ENCODE peak calls at places on chromosomes 4 and X, in seven cellular contexts. One of them, this sample, is unnamed.
A peak's percentile ranks its signal among the peaks of the same experiment; 100 is the strongest.

GRCh38 chr4:12897954-12898353 is 586.2 kb downstream of the RAB28 start:
- DNase-seq in left ventricle myocardium inferior: no peak
- DNase-seq in astrocyte: no peak
- DNase-seq in body of pancreas: no peak
- DNase-seq in A549: no peak
- DNase-seq in astrocyte of the cerebellum: no peak
- DNase-seq in cardiac muscle cell: no peak
- DNase-seq in this sample: no peak

GRCh38 chr4:25859429-25860148 is 3.2 kb downstream of the SEL1L3 start:
- DNase-seq in left ventricle myocardium inferior: no peak
- DNase-seq in astrocyte: peak; percentile 46
- DNase-seq in body of pancreas: no peak
- DNase-seq in A549: no peak
- DNase-seq in astrocyte of the cerebellum: no peak
- DNase-seq in cardiac muscle cell: no peak
- DNase-seq in this sample: no peak

GRCh38 chrX:96909291-96909690 is 25.6 kb downstream of the RPA4 start:
- DNase-seq in left ventricle myocardium inferior: no peak
- DNase-seq in astrocyte: peak; percentile 57
- DNase-seq in body of pancreas: no peak
- DNase-seq in A549: no peak
- DNase-seq in astrocyte of the cerebellum: no peak
- DNase-seq in cardiac muscle cell: no peak
- DNase-seq in this sample: no peak

GRCh38 chr4:36771411-36772153 is 473.0 kb upstream of the NWD2 start:
- DNase-seq in left ventricle myocardium inferior: no peak
- DNase-seq in astrocyte: no peak
- DNase-seq in body of pancreas: no peak
- DNase-seq in A549: no peak
- DNase-seq in astrocyte of the cerebellum: no peak
- DNase-seq in cardiac muscle cell: no peak
- DNase-seq in this sample: no peak

GRCh38 chrX:110407910-110408545 is 49.4 kb downstream of the RTL9 start:
- DNase-seq in left ventricle myocardium inferior: no peak
- DNase-seq in astrocyte: no peak
- DNase-seq in body of pancreas: peak; percentile 66
- DNase-seq in A549: peak; percentile 54
- DNase-seq in astrocyte of the cerebellum: no peak
- DNase-seq in cardiac muscle cell: peak; percentile 84
- DNase-seq in this sample: peak; percentile 54

GRCh38 chr4:147773261-147774184 is 41.6 kb downstream of the ARHGAP10 start:
- DNase-seq in left ventricle myocardium inferior: no peak
- DNase-seq in astrocyte: peak; percentile 68
- DNase-seq in body of pancreas: no peak
- DNase-seq in A549: no peak
- DNase-seq in astrocyte of the cerebellum: no peak
- DNase-seq in cardiac muscle cell: no peak
- DNase-seq in this sample: peak; percentile 35

GRCh38 chrX:26918633-26919032 is 544.5 kb downstream of the PPP4R3C start:
- DNase-seq in left ventricle myocardium inferior: no peak
- DNase-seq in astrocyte: no peak
- DNase-seq in body of pancreas: no peak
- DNase-seq in A549: no peak
- DNase-seq in astrocyte of the cerebellum: no peak
- DNase-seq in cardiac muscle cell: peak; percentile 16
- DNase-seq in this sample: no peak

GRCh38 chr4:100299019-100299418 is 108.8 kb upstream of the DDIT4L start:
- DNase-seq in left ventricle myocardium inferior: no peak
- DNase-seq in astrocyte: peak; percentile 94
- DNase-seq in body of pancreas: no peak
- DNase-seq in A549: no peak
- DNase-seq in astrocyte of the cerebellum: peak; percentile 81
- DNase-seq in cardiac muscle cell: no peak
- DNase-seq in this sample: no peak

GRCh38 chr4:124111922-124112321 is 600.6 kb downstream of the ANKRD50 start:
- DNase-seq in left ventricle myocardium inferior: no peak
- DNase-seq in astrocyte: peak; percentile 76
- DNase-seq in body of pancreas: no peak
- DNase-seq in A549: peak; percentile 3
- DNase-seq in astrocyte of the cerebellum: peak; percentile 86
- DNase-seq in cardiac muscle cell: peak; percentile 79
- DNase-seq in this sample: no peak

GRCh38 chr4:163556169-163556568 is 61.7 kb downstream of the TMA16 start:
- DNase-seq in left ventricle myocardium inferior: no peak
- DNase-seq in astrocyte: no peak
- DNase-seq in body of pancreas: no peak
- DNase-seq in A549: no peak
- DNase-seq in astrocyte of the cerebellum: no peak
- DNase-seq in cardiac muscle cell: peak; percentile 7
- DNase-seq in this sample: no peak

GRCh38 chrX:100874240-100874798 is at the start of gene NOX1:
- DNase-seq in left ventricle myocardium inferior: no peak
- DNase-seq in astrocyte: no peak
- DNase-seq in body of pancreas: no peak
- DNase-seq in A549: no peak
- DNase-seq in astrocyte of the cerebellum: no peak
- DNase-seq in cardiac muscle cell: no peak
- DNase-seq in this sample: no peak

GRCh38 chrX:130109429-130110378 is 593 bp downstream of the ELF4 start:
- DNase-seq in left ventricle myocardium inferior: no peak
- DNase-seq in astrocyte: no peak
- DNase-seq in body of pancreas: no peak
- DNase-seq in A549: no peak
- DNase-seq in astrocyte of the cerebellum: no peak
- DNase-seq in cardiac muscle cell: no peak
- DNase-seq in this sample: no peak

GRCh38 chr4:164212134-164212533 is 541.8 kb upstream of the SMIM31 start:
- DNase-seq in left ventricle myocardium inferior: no peak
- DNase-seq in astrocyte: peak; percentile 65
- DNase-seq in body of pancreas: no peak
- DNase-seq in A549: no peak
- DNase-seq in astrocyte of the cerebellum: no peak
- DNase-seq in cardiac muscle cell: no peak
- DNase-seq in this sample: no peak

GRCh38 chr4:110195561-110196205 is 2.7 kb downstream of the ELOVL6 start:
- DNase-seq in left ventricle myocardium inferior: no peak
- DNase-seq in astrocyte: no peak
- DNase-seq in body of pancreas: no peak
- DNase-seq in A549: peak; percentile 7
- DNase-seq in astrocyte of the cerebellum: no peak
- DNase-seq in cardiac muscle cell: no peak
- DNase-seq in this sample: no peak

GRCh38 chrX:151167791-151168345 is 8.5 kb upstream of the GPR50 start:
- DNase-seq in left ventricle myocardium inferior: no peak
- DNase-seq in astrocyte: no peak
- DNase-seq in body of pancreas: no peak
- DNase-seq in A549: no peak
- DNase-seq in astrocyte of the cerebellum: no peak
- DNase-seq in cardiac muscle cell: no peak
- DNase-seq in this sample: no peak

GRCh38 chr4:151315212-151315886 is 10.1 kb downstream of the SH3D19 start:
- DNase-seq in left ventricle myocardium inferior: no peak
- DNase-seq in astrocyte: peak; percentile 65
- DNase-seq in body of pancreas: no peak
- DNase-seq in A549: no peak
- DNase-seq in astrocyte of the cerebellum: no peak
- DNase-seq in cardiac muscle cell: no peak
- DNase-seq in this sample: peak; percentile 83

GRCh38 chr4:17204908-17205307 is 306.5 kb upstream of the LDB2 start:
- DNase-seq in left ventricle myocardium inferior: no peak
- DNase-seq in astrocyte: no peak
- DNase-seq in body of pancreas: no peak
- DNase-seq in A549: no peak
- DNase-seq in astrocyte of the cerebellum: no peak
- DNase-seq in cardiac muscle cell: no peak
- DNase-seq in this sample: no peak

GRCh38 chr4:143626134-143626859 is 74.2 kb downstream of the FREM3 start:
- DNase-seq in left ventricle myocardium inferior: peak; percentile 68
- DNase-seq in astrocyte: peak; percentile 38
- DNase-seq in body of pancreas: peak; percentile 40
- DNase-seq in A549: no peak
- DNase-seq in astrocyte of the cerebellum: peak; percentile 16
- DNase-seq in cardiac muscle cell: no peak
- DNase-seq in this sample: no peak

GRCh38 chr4:24910504-24910903 is 2.3 kb downstream of the CCDC149 start:
- DNase-seq in left ventricle myocardium inferior: no peak
- DNase-seq in astrocyte: peak; percentile 87
- DNase-seq in body of pancreas: no peak
- DNase-seq in A549: no peak
- DNase-seq in astrocyte of the cerebellum: no peak
- DNase-seq in cardiac muscle cell: no peak
- DNase-seq in this sample: no peak

GRCh38 chrX:85698921-85699320 is 319.5 kb upstream of the POF1B start:
- DNase-seq in left ventricle myocardium inferior: no peak
- DNase-seq in astrocyte: no peak
- DNase-seq in body of pancreas: no peak
- DNase-seq in A549: no peak
- DNase-seq in astrocyte of the cerebellum: no peak
- DNase-seq in cardiac muscle cell: no peak
- DNase-seq in this sample: no peak

GRCh38 chrX:72554448-72555140 is 18.0 kb downstream of the HDAC8 start:
- DNase-seq in left ventricle myocardium inferior: no peak
- DNase-seq in astrocyte: no peak
- DNase-seq in body of pancreas: no peak
- DNase-seq in A549: peak; percentile 12
- DNase-seq in astrocyte of the cerebellum: no peak
- DNase-seq in cardiac muscle cell: peak; percentile 27
- DNase-seq in this sample: peak; percentile 76

GRCh38 chr4:83125738-83126141 is 11.2 kb upstream of the PLAC8 start:
- DNase-seq in left ventricle myocardium inferior: no peak
- DNase-seq in astrocyte: no peak
- DNase-seq in body of pancreas: no peak
- DNase-seq in A549: no peak
- DNase-seq in astrocyte of the cerebellum: no peak
- DNase-seq in cardiac muscle cell: no peak
- DNase-seq in this sample: no peak

GRCh38 chr4:116358633-116359222 is 726.6 kb downstream of the TRAM1L1 start:
- DNase-seq in left ventricle myocardium inferior: no peak
- DNase-seq in astrocyte: peak; percentile 31
- DNase-seq in body of pancreas: peak; percentile 86
- DNase-seq in A549: peak; percentile 7
- DNase-seq in astrocyte of the cerebellum: peak; percentile 46
- DNase-seq in cardiac muscle cell: peak; percentile 65
- DNase-seq in this sample: peak; percentile 42

GRCh38 chr4:116361782-116362181 is 723.6 kb downstream of the TRAM1L1 start:
- DNase-seq in left ventricle myocardium inferior: no peak
- DNase-seq in astrocyte: peak; percentile 1
- DNase-seq in body of pancreas: peak; percentile 44
- DNase-seq in A549: no peak
- DNase-seq in astrocyte of the cerebellum: no peak
- DNase-seq in cardiac muscle cell: no peak
- DNase-seq in this sample: no peak

GRCh38 chr4:116362603-116363002 is 722.8 kb downstream of the TRAM1L1 start:
- DNase-seq in left ventricle myocardium inferior: no peak
- DNase-seq in astrocyte: no peak
- DNase-seq in body of pancreas: no peak
- DNase-seq in A549: no peak
- DNase-seq in astrocyte of the cerebellum: no peak
- DNase-seq in cardiac muscle cell: no peak
- DNase-seq in this sample: no peak

GRCh38 chr4:116357758-116358157 is 727.6 kb downstream of the TRAM1L1 start:
- DNase-seq in left ventricle myocardium inferior: no peak
- DNase-seq in astrocyte: peak; percentile 7
- DNase-seq in body of pancreas: peak; percentile 79
- DNase-seq in A549: no peak
- DNase-seq in astrocyte of the cerebellum: no peak
- DNase-seq in cardiac muscle cell: no peak
- DNase-seq in this sample: peak; percentile 40
- TF ChIP-seq CTCF in left ventricle myocardium inferior: no peak
- TF ChIP-seq CTCF in astrocyte: no peak
- TF ChIP-seq CTCF in body of pancreas: no peak
- TF ChIP-seq CTCF in A549: no peak
- TF ChIP-seq CTCF in astrocyte of the cerebellum: no peak
- TF ChIP-seq CTCF in cardiac muscle cell: no peak
- TF ChIP-seq CTCF in this sample: no peak

DNA sequence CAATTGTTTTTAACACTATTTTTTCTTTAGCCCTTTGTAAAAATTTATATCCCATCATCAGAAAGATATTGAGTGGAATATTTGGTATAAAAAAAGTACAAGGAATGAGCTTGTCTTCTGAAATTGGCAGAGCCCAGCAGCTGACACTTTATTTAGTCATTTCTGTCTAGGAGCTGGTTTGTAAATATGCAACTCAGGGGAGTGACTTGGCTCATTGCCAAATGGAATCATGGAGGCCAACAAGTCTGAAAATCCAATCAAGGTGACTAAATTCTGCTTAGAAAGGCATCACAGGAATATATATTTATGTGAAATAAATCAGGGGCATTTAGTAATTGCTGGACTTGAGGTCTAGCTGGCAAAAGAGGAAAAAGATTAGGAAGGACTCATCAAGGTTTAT is 74.4 kb downstream of the OTC start:
- DNase-seq in left ventricle myocardium inferior: no peak
- DNase-seq in astrocyte: no peak
- DNase-seq in body of pancreas: peak; percentile 18
- DNase-seq in A549: no peak
- DNase-seq in astrocyte of the cerebellum: no peak
- DNase-seq in cardiac muscle cell: no peak
- DNase-seq in this sample: no peak
- TF ChIP-seq CTCF in left ventricle myocardium inferior: no peak
- TF ChIP-seq CTCF in astrocyte: no peak
- TF ChIP-seq CTCF in body of pancreas: no peak
- TF ChIP-seq CTCF in A549: no peak
- TF ChIP-seq CTCF in astrocyte of the cerebellum: no peak
- TF ChIP-seq CTCF in cardiac muscle cell: no peak
- TF ChIP-seq CTCF in this sample: no peak

GRCh38 chr4:40681600-40682297 is 52.1 kb upstream of the RBM47 start:
- DNase-seq in left ventricle myocardium inferior: no peak
- DNase-seq in astrocyte: no peak
- DNase-seq in body of pancreas: no peak
- DNase-seq in A549: no peak
- DNase-seq in astrocyte of the cerebellum: no peak
- DNase-seq in cardiac muscle cell: peak; percentile 28
- DNase-seq in this sample: no peak
- TF ChIP-seq CTCF in left ventricle myocardium inferior: no peak
- TF ChIP-seq CTCF in astrocyte: no peak
- TF ChIP-seq CTCF in body of pancreas: no peak
- TF ChIP-seq CTCF in A549: no peak
- TF ChIP-seq CTCF in astrocyte of the cerebellum: no peak
- TF ChIP-seq CTCF in cardiac muscle cell: no peak
- TF ChIP-seq CTCF in this sample: no peak

DNA sequence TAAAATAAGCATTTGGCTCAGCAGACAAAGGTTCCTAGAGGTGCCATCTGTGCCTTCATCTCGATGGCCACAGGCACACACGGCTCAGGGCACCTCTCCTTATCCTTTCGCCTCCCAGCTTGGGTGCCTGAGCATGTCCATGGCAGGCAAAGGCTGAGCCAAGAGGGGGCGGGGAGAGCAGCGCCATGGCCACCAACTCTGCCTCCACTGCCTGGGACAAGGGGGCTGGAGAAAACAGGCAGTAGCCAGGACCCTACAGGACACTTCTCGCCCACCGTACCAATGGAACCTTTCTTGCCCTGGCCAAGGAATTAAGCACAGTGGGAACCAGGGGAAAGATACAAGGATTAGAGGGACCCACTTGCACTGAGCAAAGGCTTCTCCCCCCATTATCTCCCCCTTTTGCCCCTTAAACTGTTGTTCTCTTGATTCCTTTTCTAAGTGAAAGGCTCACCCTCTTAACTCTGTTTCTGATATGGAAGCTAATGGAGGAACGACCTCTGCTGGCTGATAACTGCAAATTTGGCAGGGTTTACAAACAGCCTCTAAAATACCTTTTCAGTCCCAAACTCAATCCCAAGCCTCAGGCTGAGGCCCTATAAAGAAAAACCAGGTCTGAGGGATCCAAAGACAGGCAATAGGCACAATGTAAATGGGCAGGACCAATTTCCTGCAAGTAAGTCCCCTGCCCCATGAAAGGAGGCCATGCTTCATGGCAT is 335.2 kb downstream of the ADAM29 start:
- DNase-seq in left ventricle myocardium inferior: no peak
- DNase-seq in astrocyte: no peak
- DNase-seq in body of pancreas: no peak
- DNase-seq in A549: no peak
- DNase-seq in astrocyte of the cerebellum: no peak
- DNase-seq in cardiac muscle cell: no peak
- DNase-seq in this sample: no peak
- TF ChIP-seq CTCF in left ventricle myocardium inferior: peak; percentile 23
- TF ChIP-seq CTCF in astrocyte: no peak
- TF ChIP-seq CTCF in body of pancreas: no peak
- TF ChIP-seq CTCF in A549: no peak
- TF ChIP-seq CTCF in astrocyte of the cerebellum: no peak
- TF ChIP-seq CTCF in cardiac muscle cell: no peak
- TF ChIP-seq CTCF in this sample: peak; percentile 35

This sample was measured in PC-9.